ENCODE peak calls at places on chromosomes 6 and 20, in five cellular contexts. One of them, this sample, is unnamed.

GRCh38 chr20:18166241-18166881 is 28.7 kb downstream of the KAT14 start:
- DNase-seq in AG10803: no peak
- DNase-seq in uterus: no peak
- DNase-seq in nephron progenitor cell: no peak
- DNase-seq in astrocyte of the spinal cord: no peak
- DNase-seq in this sample: no peak

GRCh38 chr20:40090236-40090635 is 598.8 kb downstream of the MAFB start:
- DNase-seq in AG10803: no peak
- DNase-seq in uterus: no peak
- DNase-seq in nephron progenitor cell: no peak
- DNase-seq in astrocyte of the spinal cord: no peak
- DNase-seq in this sample: no peak

GRCh38 chr6:70663881-70664466 is 3.7 kb upstream of the SMAP1 start:
- DNase-seq in AG10803: no peak
- DNase-seq in uterus: no peak
- DNase-seq in nephron progenitor cell: no peak
- DNase-seq in astrocyte of the spinal cord: no peak
- DNase-seq in this sample: no peak

GRCh38 chr6:138555294-138555988 is 56.1 kb upstream of the NHSL1 start:
- DNase-seq in AG10803: no peak
- DNase-seq in uterus: no peak
- DNase-seq in nephron progenitor cell: no peak
- DNase-seq in astrocyte of the spinal cord: peak
- DNase-seq in this sample: no peak

GRCh38 chr6:35082046-35082732 is 59.0 kb downstream of the TCP11 start:
- DNase-seq in AG10803: no peak
- DNase-seq in uterus: peak
- DNase-seq in nephron progenitor cell: no peak
- DNase-seq in astrocyte of the spinal cord: no peak
- DNase-seq in this sample: no peak

GRCh38 chr6:155154158-155154830 is 109.5 kb upstream of the CLDN20 start:
- DNase-seq in AG10803: peak
- DNase-seq in uterus: peak
- DNase-seq in nephron progenitor cell: no peak
- DNase-seq in astrocyte of the spinal cord: peak
- DNase-seq in this sample: no peak

GRCh38 chr20:3788685-3789155 is 2.2 kb upstream of the CENPB start:
- DNase-seq in AG10803: no peak
- DNase-seq in uterus: no peak
- DNase-seq in nephron progenitor cell: no peak
- DNase-seq in astrocyte of the spinal cord: no peak
- DNase-seq in this sample: no peak

GRCh38 chr6:53124131-53124800 is 24.4 kb downstream of the GCM1 start:
- DNase-seq in AG10803: no peak
- DNase-seq in uterus: no peak
- DNase-seq in nephron progenitor cell: no peak
- DNase-seq in astrocyte of the spinal cord: no peak
- DNase-seq in this sample: peak

GRCh38 chr20:38303908-38304379 is at the start of gene BPI:
- DNase-seq in AG10803: peak
- DNase-seq in uterus: peak
- DNase-seq in nephron progenitor cell: no peak
- DNase-seq in astrocyte of the spinal cord: peak
- DNase-seq in this sample: no peak

GRCh38 chr20:38305541-38305940 is 1.6 kb downstream of the BPI start:
- DNase-seq in AG10803: no peak
- DNase-seq in uterus: no peak
- DNase-seq in nephron progenitor cell: no peak
- DNase-seq in astrocyte of the spinal cord: no peak
- DNase-seq in this sample: no peak

GRCh38 chr20:38302721-38303120 is 1.2 kb upstream of the BPI start:
- DNase-seq in AG10803: no peak
- DNase-seq in uterus: no peak
- DNase-seq in nephron progenitor cell: peak
- DNase-seq in astrocyte of the spinal cord: peak
- DNase-seq in this sample: peak

GRCh38 chr20:38307371-38308046 is 3.6 kb downstream of the BPI start:
- DNase-seq in AG10803: peak
- DNase-seq in uterus: no peak
- DNase-seq in nephron progenitor cell: no peak
- DNase-seq in astrocyte of the spinal cord: peak
- DNase-seq in this sample: no peak

DNA sequence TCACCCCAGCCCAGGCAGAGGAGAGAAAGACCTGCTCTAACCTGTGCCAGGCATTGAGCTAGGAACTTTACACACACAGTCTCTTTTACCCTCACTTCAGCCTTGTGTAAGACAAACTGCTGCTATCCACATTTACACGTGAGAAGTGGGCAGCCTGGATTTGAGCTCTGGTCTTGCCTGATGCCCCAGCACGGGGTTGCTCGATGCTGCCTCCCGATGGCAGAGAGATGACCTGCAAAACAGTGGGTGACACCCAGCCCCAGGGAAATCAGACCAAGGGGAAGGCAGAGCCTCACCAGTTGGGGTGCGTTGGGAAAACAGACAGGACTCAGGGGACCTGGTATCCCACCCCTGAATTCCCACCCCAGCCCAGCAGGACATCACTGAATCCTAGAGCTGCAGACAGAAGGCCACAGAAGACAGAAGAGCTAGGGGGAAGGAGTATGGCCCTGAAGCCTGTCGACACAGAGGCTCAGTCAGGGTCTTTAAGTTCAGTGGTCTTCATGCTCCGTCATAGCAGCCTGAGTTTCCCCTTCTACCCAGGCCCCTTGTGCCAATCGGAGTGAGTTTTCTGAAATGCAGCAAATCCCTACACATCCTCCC is 990 bp downstream of the BPI start:
- DNase-seq in AG10803: peak
- DNase-seq in uterus: no peak
- DNase-seq in nephron progenitor cell: peak
- DNase-seq in astrocyte of the spinal cord: peak
- DNase-seq in this sample: peak
- TF ChIP-seq CTCF in AG10803: peak
- TF ChIP-seq CTCF in uterus: no peak
- TF ChIP-seq CTCF in nephron progenitor cell: peak
- TF ChIP-seq CTCF in astrocyte of the spinal cord: peak
- TF ChIP-seq CTCF in this sample: peak

GRCh38 chr6:50815436-50816114 is 3.1 kb upstream of the TFAP2B start:
- DNase-seq in AG10803: peak
- DNase-seq in uterus: no peak
- DNase-seq in nephron progenitor cell: no peak
- DNase-seq in astrocyte of the spinal cord: peak
- DNase-seq in this sample: no peak
- TF ChIP-seq CTCF in AG10803: peak
- TF ChIP-seq CTCF in uterus: no peak
- TF ChIP-seq CTCF in nephron progenitor cell: no peak
- TF ChIP-seq CTCF in astrocyte of the spinal cord: peak
- TF ChIP-seq CTCF in this sample: no peak

GRCh38 chr20:5078399-5078958 is 41.3 kb downstream of the PCNA start:
- DNase-seq in AG10803: peak
- DNase-seq in uterus: no peak
- DNase-seq in nephron progenitor cell: no peak
- DNase-seq in astrocyte of the spinal cord: no peak
- DNase-seq in this sample: no peak
- TF ChIP-seq CTCF in AG10803: no peak
- TF ChIP-seq CTCF in uterus: no peak
- TF ChIP-seq CTCF in nephron progenitor cell: no peak
- TF ChIP-seq CTCF in astrocyte of the spinal cord: no peak
- TF ChIP-seq CTCF in this sample: no peak

DNA sequence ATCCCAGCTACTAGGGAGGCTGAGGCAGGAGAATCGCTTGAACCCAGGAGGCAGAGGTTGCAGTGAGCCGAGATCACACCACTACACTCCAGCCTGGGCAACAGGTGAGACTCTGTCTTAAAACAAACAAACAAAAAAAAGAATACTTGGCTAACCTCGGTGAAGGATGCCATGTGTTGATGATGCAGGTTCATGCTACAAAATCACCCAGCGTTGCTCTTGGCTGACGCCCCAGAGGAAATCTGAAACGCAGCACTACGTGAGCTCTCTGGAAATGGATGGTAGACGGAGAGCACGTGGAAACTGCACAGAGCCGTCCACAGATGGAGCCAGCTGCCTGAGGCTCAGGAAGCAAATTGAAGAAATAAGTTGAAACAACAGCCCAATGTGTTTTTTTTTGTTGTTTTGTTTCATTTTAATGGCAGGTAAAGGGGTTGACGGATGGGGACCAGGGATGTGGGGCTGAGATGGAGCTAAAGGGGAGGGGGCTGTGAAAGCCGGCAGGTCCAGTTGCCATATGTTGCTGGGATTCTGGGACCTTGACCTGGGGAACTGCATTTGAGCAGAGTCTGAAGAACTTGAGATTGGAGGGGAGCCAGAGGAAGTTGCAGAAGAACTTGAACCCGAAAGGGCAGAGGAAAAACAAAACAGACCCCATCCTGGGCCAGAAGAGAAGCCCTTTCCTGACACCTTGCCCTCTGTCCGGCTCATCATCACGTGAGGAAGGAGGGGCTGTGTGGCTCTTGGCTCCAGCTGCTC is 12.8 kb upstream of the MANBAL start:
- DNase-seq in AG10803: peak
- DNase-seq in uterus: peak
- DNase-seq in nephron progenitor cell: no peak
- DNase-seq in astrocyte of the spinal cord: peak
- DNase-seq in this sample: peak
- TF ChIP-seq CTCF in AG10803: peak
- TF ChIP-seq CTCF in uterus: peak
- TF ChIP-seq CTCF in nephron progenitor cell: no peak
- TF ChIP-seq CTCF in astrocyte of the spinal cord: peak
- TF ChIP-seq CTCF in this sample: no peak

This sample was measured in glutamatergic neuron.